ENCODE peak calls at places on chromosomes 1 and 21, in nine cellular contexts. M is cerebellar nuclear complex; H is GM04504; G is central memory CD8-positive, alpha-beta T cell; K is stimulated activated CD4-positive, alpha-beta T cell treated with anti-CD3 and anti-CD28 coated beads, Interleukin-12 subunit alpha, Interleukin-12 subunit beta, amount 100 ng/mL, for 48 hours; Q is ELF-1; Z is iris pigment epithelial cell; P is NCI-H2107; T is NCI-H1105. X is an unnamed sample.
A peak's percentile ranks its signal among the peaks of the same experiment; 100 is the strongest.

GRCh38 chr1:243213045-243213787 is 41.9 kb downstream of the CEP170 start:
- DNase-seq in K (no peak), Z (peak; percentile 79), Q (no peak), P (no peak), G (no peak), M (no peak), H (peak; percentile 44), T (no peak), X (no peak)

GRCh38 chr1:17440074-17440826 is 773 bp upstream of the RCC2 start:
- DNase-seq in Q (no peak), P (no peak), T (no peak), H (no peak), K (no peak), G (no peak), M (no peak), Z (no peak), X (no peak)

GRCh38 chr1:74334147-74334546 is 99.0 kb downstream of the TNNI3K start:
- DNase-seq in Z (peak; percentile 10), G (no peak), P (no peak), T (no peak), Q (no peak), M (no peak), H (no peak), K (no peak), X (no peak)

GRCh38 chr1:9705337-9706098 is 54.0 kb downstream of the PIK3CD start:
- DNase-seq in G (no peak), H (no peak), Q (no peak), T (no peak), Z (peak; percentile 57), P (no peak), M (no peak), K (no peak), X (no peak)

GRCh38 chr1:180540697-180541594 is 17.8 kb upstream of the OVAAL start:
- DNase-seq in P (no peak), G (no peak), Q (no peak), Z (no peak), H (no peak), T (no peak), K (no peak), M (no peak), X (no peak)

GRCh38 chr1:40153073-40153770 is 8.0 kb upstream of the RLF start:
- DNase-seq in M (peak; percentile 4), P (peak; percentile 99), H (no peak), Z (peak; percentile 74), G (no peak), T (peak; percentile 2), K (no peak), Q (no peak), X (no peak)

GRCh38 chr1:233256191-233256590 is 39.3 kb downstream of the PCNX2 start:
- DNase-seq in Q (no peak), H (no peak), Z (no peak), K (no peak), G (no peak), M (no peak), T (no peak), P (no peak), X (no peak)

GRCh38 chr1:245874942-245875580 is 632.0 kb downstream of the SMYD3 start:
- DNase-seq in Q (no peak), K (no peak), G (no peak), T (peak; percentile 76), H (peak; percentile 99), M (no peak), Z (peak; percentile 100), P (peak; percentile 64), X (no peak)

GRCh38 chr1:159012495-159012894 is 2.8 kb downstream of the IFI16 start:
- DNase-seq in H (no peak), M (no peak), G (no peak), Z (peak; percentile 50), P (no peak), Q (peak; percentile 21), T (no peak), K (peak; percentile 72), X (no peak)

GRCh38 chr1:162548170-162548569 is 13.4 kb upstream of the UAP1 start:
- DNase-seq in Z (peak; percentile 63), M (no peak), P (no peak), H (peak; percentile 73), T (no peak), Q (no peak), K (no peak), G (no peak), X (no peak)

GRCh38 chr21:42201615-42202161 is 17.3 kb upstream of the ABCG1 start:
- DNase-seq in T (no peak), P (no peak), G (no peak), H (no peak), M (no peak), Q (no peak), Z (no peak), K (no peak), X (no peak)

GRCh38 chr1:185412385-185413074 is 95.5 kb upstream of the IVNS1ABP start:
- DNase-seq in Q (no peak), M (no peak), G (no peak), K (no peak), T (no peak), H (no peak), P (no peak), Z (no peak), X (no peak)

GRCh38 chr1:156253634-156254033 is 5.8 kb upstream of the PAQR6 start:
- DNase-seq in Q (no peak), K (no peak), Z (no peak), T (no peak), H (no peak), M (no peak), P (no peak), G (no peak), X (no peak)

GRCh38 chr1:42214447-42214871 is 49.9 kb upstream of the GUCA2A start:
- DNase-seq in Q (no peak), T (no peak), P (no peak), K (no peak), G (no peak), H (no peak), Z (peak; percentile 91), M (no peak), X (no peak)

GRCh38 chr1:36656271-36656670 is 173.6 kb upstream of the CSF3R start:
- DNase-seq in Z (no peak), Q (no peak), K (no peak), P (no peak), H (no peak), T (no peak), M (no peak), G (no peak), X (no peak)

GRCh38 chr1:172443666-172444453 is at the start of gene PIGC:
- DNase-seq in M (peak; percentile 30), H (peak; percentile 63), G (peak; percentile 88), T (peak; percentile 81), P (peak; percentile 91), K (peak; percentile 87), Z (peak; percentile 83), Q (peak; percentile 93), X (peak; percentile 92)

GRCh38 chr1:157992031-157992568 is 1.3 kb upstream of the KIRREL1 start:
- DNase-seq in K (peak; percentile 7), T (peak; percentile 66), H (no peak), Z (peak; percentile 60), Q (peak; percentile 86), P (peak; percentile 19), G (peak; percentile 16), M (no peak), X (peak; percentile 78)

GRCh38 chr21:32332463-32332951 is 33.9 kb downstream of the MRAP start:
- DNase-seq in H (no peak), G (no peak), T (no peak), M (no peak), Z (no peak), K (no peak), Q (no peak), P (no peak), X (no peak)

GRCh38 chr1:215992620-215993019 is 425.5 kb downstream of the KCTD3 start:
- DNase-seq in T (peak; percentile 20), Z (peak; percentile 7), G (no peak), K (no peak), M (no peak), P (peak; percentile 2), Q (peak; percentile 10), H (peak; percentile 28), X (no peak)

GRCh38 chr1:99268021-99268420 is 3.7 kb downstream of the PLPPR4 start:
- DNase-seq in G (no peak), K (no peak), M (no peak), Q (no peak), Z (no peak), P (no peak), T (no peak), H (peak; percentile 14), X (no peak)

GRCh38 chr21:17650301-17650700 is 37.6 kb upstream of the BTG3 start:
- DNase-seq in P (peak; percentile 29), T (no peak), K (no peak), Q (no peak), Z (no peak), G (no peak), H (no peak), M (no peak), X (no peak)

GRCh38 chr1:87941292-87941946 is 612.7 kb downstream of the LMO4 start:
- DNase-seq in Z (no peak), Q (peak; percentile 15), H (no peak), T (no peak), P (no peak), M (no peak), K (no peak), G (no peak), X (no peak)

GRCh38 chr1:25795955-25796806 is 3.8 kb upstream of the SELENON start:
- DNase-seq in P (peak; percentile 58), G (no peak), M (no peak), H (no peak), K (no peak), Q (no peak), T (peak; percentile 92), Z (no peak), X (no peak)

GRCh38 chr1:202007703-202008489 is 2.5 kb upstream of the ELF3 start:
- DNase-seq in H (no peak), K (no peak), T (peak; percentile 40), G (no peak), Q (peak; percentile 95), M (no peak), P (no peak), Z (no peak), X (no peak)

GRCh38 chr1:100759188-100759587 is 39.6 kb downstream of the VCAM1 start:
- DNase-seq in M (no peak), T (no peak), K (no peak), Q (no peak), G (no peak), P (no peak), Z (no peak), H (no peak), X (no peak)

GRCh38 chr1:116769561-116769977 is 15.3 kb downstream of the CD2 start:
- DNase-seq in Z (peak; percentile 20), K (peak; percentile 69), T (no peak), H (no peak), M (no peak), G (no peak), P (no peak), Q (no peak), X (peak; percentile 46)

GRCh38 chr21:43734830-43735229 is 15.9 kb downstream of the PDXK start:
- DNase-seq in K (no peak), H (no peak), P (no peak), T (no peak), M (no peak), Z (peak; percentile 59), G (no peak), Q (no peak), X (no peak)

GRCh38 chr21:45590246-45590725 is 48.0 kb upstream of the SLC19A1 start:
- DNase-seq in T (no peak), Q (peak; percentile 80), K (peak; percentile 67), H (no peak), G (no peak), Z (peak; percentile 71), P (no peak), M (no peak), X (peak; percentile 93)

GRCh38 chr1:197521118-197521739 is 253.2 kb downstream of the CRB1 start:
- DNase-seq in T (peak; percentile 24), Z (peak; percentile 39), Q (no peak), G (no peak), M (no peak), K (no peak), P (no peak), H (peak; percentile 21), X (peak; percentile 2)

GRCh38 chr1:203537806-203538464 is 44.0 kb downstream of the OPTC start:
- DNase-seq in Q (no peak), P (no peak), G (no peak), T (no peak), M (no peak), Z (peak; percentile 79), K (no peak), H (no peak), X (no peak)

GRCh38 chr1:150015733-150016132 is 5.2 kb upstream of the OTUD7B start:
- DNase-seq in P (no peak), Z (no peak), Q (no peak), G (no peak), M (no peak), T (no peak), K (no peak), H (no peak), X (no peak)